ENCODE peak calls at places on chromosomes 7 and 10, in ten cellular contexts. W is NCI-H2081; A is HFF-Myc; X is spleen; Z is Daoy; D is Peyer's patch; B is stimulated activated CD4-positive, alpha-beta T cell treated with anti-CD3 and anti-CD28 coated beads, Interleukin-15, amount 100 ng/mL, for 48 hours; M is activated naive CD8-positive, alpha-beta T cell treated with anti-CD3 and anti-CD28 coated beads for 36 hours; R is neuronal stem cell; K is heart right ventricle. G is an unnamed sample.

GRCh38 chr10:62810131-62810530 is 5.6 kb downstream of the ADO start:
- DNase-seq in A (no peak), Z (no peak), D (no peak), M (no peak), X (no peak), R (no peak), B (no peak), K (no peak), W (no peak), G (no peak)

GRCh38 chr7:140214075-140214684 is 37.4 kb upstream of the KDM7A start:
- DNase-seq in W (peak; percentile 83), D (peak; percentile 82), A (peak; percentile 45), R (no peak), K (no peak), B (no peak), Z (no peak), X (no peak), M (no peak), G (no peak)

GRCh38 chr7:64685741-64686140 is 19.8 kb downstream of the ZNF107 start:
- DNase-seq in M (no peak), B (no peak), D (no peak), K (no peak), Z (no peak), W (no peak), A (no peak), R (no peak), X (no peak), G (no peak)

GRCh38 chr10:126147866-126148578 is 240.3 kb downstream of the ADAM12 start:
- DNase-seq in X (no peak), A (peak; percentile 43), M (no peak), K (no peak), B (no peak), D (no peak), W (no peak), R (no peak), Z (peak; percentile 28), G (no peak)

GRCh38 chr7:129898502-129899160 is 54.1 kb downstream of the UBE2H start:
- DNase-seq in K (no peak), A (no peak), Z (no peak), R (no peak), M (no peak), D (no peak), W (no peak), X (no peak), B (no peak), G (no peak)

GRCh38 chr7:76272872-76273271 is 29.6 kb upstream of the HSPB1 start:
- DNase-seq in R (no peak), W (peak; percentile 61), M (no peak), K (no peak), X (no peak), A (no peak), D (no peak), Z (no peak), B (no peak), G (no peak)

GRCh38 chr7:158070222-158070920 is 517.3 kb downstream of the PTPRN2 start:
- DNase-seq in W (no peak), A (no peak), X (peak; percentile 35), Z (no peak), M (no peak), R (no peak), K (no peak), B (no peak), D (no peak), G (no peak)

GRCh38 chr7:26153246-26153822 is 1.3 kb downstream of the NFE2L3 start:
- DNase-seq in K (no peak), A (no peak), D (peak; percentile 56), Z (peak; percentile 61), W (no peak), M (peak; percentile 38), B (no peak), X (no peak), R (no peak), G (peak; percentile 26)

GRCh38 chr7:87435546-87435945 is 39.9 kb downstream of the ABCB4 start:
- DNase-seq in A (no peak), X (no peak), B (no peak), K (no peak), M (no peak), D (no peak), R (no peak), W (no peak), Z (peak; percentile 33), G (no peak)

GRCh38 chr7:36570508-36571219 is 153.6 kb downstream of the AOAH start:
- DNase-seq in X (no peak), W (no peak), R (no peak), D (no peak), K (no peak), Z (peak; percentile 22), A (no peak), B (no peak), M (no peak), G (no peak)

GRCh38 chr10:45817130-45817859 is 30.0 kb downstream of the AGAP4 start:
- DNase-seq in R (no peak), D (no peak), M (no peak), A (no peak), K (no peak), W (no peak), B (no peak), Z (no peak), X (no peak), G (no peak)

GRCh38 chr7:25117226-25118047 is 7.6 kb downstream of the CYCS start:
- DNase-seq in D (no peak), R (no peak), X (no peak), Z (no peak), B (no peak), M (no peak), A (no peak), K (no peak), W (no peak), G (no peak)

GRCh38 chr10:88851706-88852105 is at the start of gene ANKRD22:
- DNase-seq in W (no peak), R (no peak), D (peak; percentile 56), X (no peak), M (no peak), Z (peak; percentile 50), A (no peak), B (no peak), K (no peak), G (no peak)

GRCh38 chr10:24444337-24444736 is 235.4 kb downstream of the KIAA1217 start:
- DNase-seq in M (no peak), X (no peak), D (no peak), Z (peak; percentile 80), B (no peak), K (no peak), R (no peak), W (no peak), A (peak; percentile 87), G (no peak)

GRCh38 chr7:50783801-50784507 is 1.3 kb upstream of the GRB10 start:
- DNase-seq in M (no peak), W (no peak), R (no peak), X (no peak), D (no peak), B (no peak), A (no peak), Z (no peak), K (no peak), G (no peak)

G was measured in dermis blood vessel endothelial cell.